ENCODE peak calls at places on chromosomes 6 and 20, in four cellular contexts. One of them, this sample, is unnamed.

GRCh38 chr20:8402798-8403197 is 270.7 kb downstream of the PLCB1 start:
- DNase-seq in HepG2: no peak
- DNase-seq in ovary: no peak
- DNase-seq in SK-N-SH: no peak
- DNase-seq in this sample: no peak

GRCh38 chr6:56088641-56089040 is 158.7 kb downstream of the COL21A1 start:
- DNase-seq in HepG2: no peak
- DNase-seq in ovary: no peak
- DNase-seq in SK-N-SH: no peak
- DNase-seq in this sample: no peak

GRCh38 chr6:3841066-3841454 is 8.1 kb upstream of the FAM50B start:
- DNase-seq in HepG2: peak; percentile 90
- DNase-seq in ovary: no peak
- DNase-seq in SK-N-SH: no peak
- DNase-seq in this sample: no peak

GRCh38 chr6:89359561-89359960 is 7.0 kb upstream of the UBE2J1 start:
- DNase-seq in HepG2: no peak
- DNase-seq in ovary: no peak
- DNase-seq in SK-N-SH: no peak
- DNase-seq in this sample: no peak

GRCh38 chr6:90328004-90328403 is 31.4 kb upstream of the BACH2 start:
- DNase-seq in HepG2: no peak
- DNase-seq in ovary: no peak
- DNase-seq in SK-N-SH: peak; percentile 45
- DNase-seq in this sample: peak; percentile 53

GRCh38 chr6:41559655-41560439 is 13.7 kb downstream of the FOXP4 start:
- DNase-seq in HepG2: no peak
- DNase-seq in ovary: no peak
- DNase-seq in SK-N-SH: no peak
- DNase-seq in this sample: no peak

GRCh38 chr6:15327271-15327670 is 81.4 kb downstream of the JARID2 start:
- DNase-seq in HepG2: no peak
- DNase-seq in ovary: no peak
- DNase-seq in SK-N-SH: peak; percentile 40
- DNase-seq in this sample: no peak

GRCh38 chr20:33441142-33441955 is 2.2 kb downstream of the SNTA1 start:
- DNase-seq in HepG2: peak; percentile 71
- DNase-seq in ovary: no peak
- DNase-seq in SK-N-SH: no peak
- DNase-seq in this sample: no peak

GRCh38 chr6:15503346-15503680 is 159.5 kb downstream of the DTNBP1 start:
- DNase-seq in HepG2: no peak
- DNase-seq in ovary: no peak
- DNase-seq in SK-N-SH: no peak
- DNase-seq in this sample: no peak

GRCh38 chr6:151624481-151624880 is 130.7 kb downstream of the CCDC170 start:
- DNase-seq in HepG2: no peak
- DNase-seq in ovary: no peak
- DNase-seq in SK-N-SH: no peak
- DNase-seq in this sample: no peak

DNA sequence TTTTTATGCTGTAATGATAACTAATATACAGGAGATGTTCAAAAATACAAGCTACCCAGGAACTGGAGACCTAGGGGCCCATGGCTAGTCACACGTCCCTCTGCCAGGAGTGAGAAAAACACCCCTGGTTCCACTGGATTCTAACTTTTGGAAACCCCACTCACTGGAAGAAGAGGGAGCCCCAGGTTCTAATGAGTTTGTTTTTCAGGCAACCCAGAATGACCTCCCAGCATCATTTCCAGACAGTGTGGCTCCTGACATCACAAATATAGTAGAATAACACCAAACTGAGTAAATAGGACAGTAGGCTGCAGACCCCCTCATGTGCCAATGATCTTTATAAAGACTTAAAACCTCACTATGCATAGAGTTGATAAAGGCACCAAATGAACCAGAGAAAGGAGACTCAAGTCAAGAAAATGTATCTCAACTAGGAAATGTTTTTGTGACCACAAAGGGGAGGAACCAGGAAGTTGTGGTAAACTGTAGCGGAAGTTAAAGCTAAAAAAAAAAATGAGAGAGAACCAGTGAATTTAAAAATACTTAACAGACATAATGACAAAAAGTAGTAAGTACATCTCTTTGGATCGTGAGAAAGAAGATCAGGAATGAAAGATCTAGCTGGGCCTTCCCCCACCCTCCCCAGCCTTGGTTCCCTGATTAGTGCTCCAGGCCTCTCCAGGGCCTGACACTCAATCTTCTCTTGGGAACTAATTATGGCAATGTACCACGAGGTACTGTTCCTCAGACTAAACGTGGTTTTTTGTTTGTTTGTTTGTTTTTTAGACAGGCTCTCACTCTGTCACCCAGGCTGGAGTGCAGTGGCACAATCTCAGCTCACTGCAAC is 19.8 kb downstream of the HLA-E start:
- DNase-seq in HepG2: no peak
- DNase-seq in ovary: no peak
- DNase-seq in SK-N-SH: no peak
- DNase-seq in this sample: peak; percentile 72
- TF ChIP-seq EP300 in HepG2: no peak
- TF ChIP-seq EP300 in ovary: no peak
- TF ChIP-seq EP300 in SK-N-SH: no peak
- TF ChIP-seq EP300 in this sample: no peak

GRCh38 chr20:31536575-31536974 is 22.3 kb downstream of the HM13 start:
- DNase-seq in HepG2: no peak
- DNase-seq in ovary: no peak
- DNase-seq in SK-N-SH: no peak
- DNase-seq in this sample: no peak
- TF ChIP-seq EP300 in HepG2: no peak
- TF ChIP-seq EP300 in ovary: no peak
- TF ChIP-seq EP300 in SK-N-SH: no peak
- TF ChIP-seq EP300 in this sample: no peak

GRCh38 chr6:29016559-29017427 is 11.7 kb upstream of the ZNF311 start:
- DNase-seq in HepG2: peak; percentile 80
- DNase-seq in ovary: peak; percentile 87
- DNase-seq in SK-N-SH: peak; percentile 72
- DNase-seq in this sample: no peak

GRCh38 chr6:29009358-29009757 is 4.2 kb upstream of the ZNF311 start:
- DNase-seq in HepG2: peak; percentile 48
- DNase-seq in ovary: no peak
- DNase-seq in SK-N-SH: no peak
- DNase-seq in this sample: no peak

GRCh38 chr6:29008089-29008488 is 3.0 kb upstream of the ZNF311 start:
- DNase-seq in HepG2: no peak
- DNase-seq in ovary: no peak
- DNase-seq in SK-N-SH: no peak
- DNase-seq in this sample: no peak

GRCh38 chr6:29014729-29015608 is 9.9 kb upstream of the ZNF311 start:
- DNase-seq in HepG2: no peak
- DNase-seq in ovary: peak; percentile 14
- DNase-seq in SK-N-SH: no peak
- DNase-seq in this sample: no peak

DNA sequence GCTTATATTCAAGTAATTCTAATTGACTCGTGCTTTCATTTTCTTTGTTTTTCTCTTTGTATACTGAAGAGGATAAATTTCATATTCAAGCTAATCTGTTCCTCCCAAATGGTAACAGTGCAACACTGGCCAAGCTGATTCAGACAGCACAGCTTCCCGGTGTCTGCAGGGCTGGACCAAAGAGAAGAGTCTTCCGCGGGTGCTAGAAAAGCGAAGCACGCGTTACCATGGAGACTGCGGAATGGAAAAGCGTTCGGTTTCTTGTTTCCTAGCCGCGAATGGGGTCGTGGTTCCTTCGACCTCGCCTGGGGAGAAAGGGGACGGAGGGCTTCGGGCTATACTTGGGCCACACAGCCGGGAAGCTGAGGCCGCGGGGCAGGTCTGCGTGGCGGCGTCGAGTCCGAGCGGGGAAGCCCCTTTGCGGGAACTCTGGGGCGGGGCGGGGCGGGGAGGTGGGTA is 6.2 kb upstream of the ZNF311 start:
- DNase-seq in HepG2: no peak
- DNase-seq in ovary: peak; percentile 67
- DNase-seq in SK-N-SH: peak; percentile 72
- DNase-seq in this sample: no peak
- TF ChIP-seq EP300 in HepG2: no peak
- TF ChIP-seq EP300 in ovary: no peak
- TF ChIP-seq EP300 in SK-N-SH: no peak
- TF ChIP-seq EP300 in this sample: no peak

DNA sequence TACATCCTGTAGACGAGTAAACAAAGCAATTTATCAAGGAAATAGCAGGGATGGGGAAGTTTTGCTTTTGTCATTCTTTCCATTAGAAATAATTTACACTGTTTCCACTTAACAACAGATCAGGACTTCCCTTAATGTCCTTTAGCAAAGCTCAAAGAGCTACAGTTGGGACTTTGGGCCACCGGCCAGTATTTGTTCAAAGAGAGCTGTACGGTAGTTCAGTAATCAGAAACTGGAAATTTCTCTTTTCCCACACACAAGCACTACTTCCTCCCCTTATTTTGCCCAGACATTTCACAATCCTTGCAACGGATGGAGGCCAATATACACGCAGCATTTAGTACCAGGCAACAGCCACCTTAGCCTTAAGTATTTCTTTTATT is 12.1 kb upstream of the HINT3 start:
- DNase-seq in HepG2: peak; percentile 98
- DNase-seq in ovary: peak; percentile 73
- DNase-seq in SK-N-SH: no peak
- DNase-seq in this sample: no peak
- TF ChIP-seq EP300 in HepG2: peak; percentile 56
- TF ChIP-seq EP300 in ovary: no peak
- TF ChIP-seq EP300 in SK-N-SH: no peak
- TF ChIP-seq EP300 in this sample: no peak

GRCh38 chr20:3116341-3116740 is 31.8 kb upstream of the AVP start:
- DNase-seq in HepG2: no peak
- DNase-seq in ovary: no peak
- DNase-seq in SK-N-SH: no peak
- DNase-seq in this sample: no peak
- TF ChIP-seq EP300 in HepG2: no peak
- TF ChIP-seq EP300 in ovary: no peak
- TF ChIP-seq EP300 in SK-N-SH: no peak
- TF ChIP-seq EP300 in this sample: no peak